ENCODE peak calls at places on chromosomes 2 and 18, in ten cellular contexts. E is A549; V is HEK293T; F is kidney tubule cell; P is HT-29; K is non-pigmented ciliary epithelial cell; Y is NCI-H2081; N is GM19239; B is activated naive CD4-positive, alpha-beta T cell treated with anti-CD3 and anti-CD28 coated beads for 36 hours; C is osteocyte. S is an unnamed sample.
A peak's percentile ranks its signal among the peaks of the same experiment; 100 is the strongest.

GRCh38 chr2:218017211-218018053 is 14.6 kb upstream of the TNS1 start:
- DNase-seq in E (no peak), V (no peak), F (no peak), P (no peak), K (no peak), Y (no peak), N (no peak), B (no peak), C (no peak), S (no peak)

GRCh38 chr2:235570966-235571692 is 77.3 kb downstream of the AGAP1 start:
- DNase-seq in E (no peak), V (no peak), F (peak; percentile 90), P (no peak), K (no peak), Y (no peak), N (peak; percentile 29), B (no peak), C (no peak), S (no peak)

GRCh38 chr2:206260427-206261012 is 13.9 kb upstream of the ZDBF2 start:
- DNase-seq in E (peak; percentile 54), V (peak; percentile 56), F (peak; percentile 11), P (peak; percentile 23), K (no peak), Y (no peak), N (peak; percentile 28), B (no peak), C (no peak), S (peak; percentile 44)

GRCh38 chr2:229661478-229661877 is 52.9 kb downstream of the DNER start:
- DNase-seq in E (no peak), V (no peak), F (no peak), P (no peak), K (no peak), Y (no peak), N (no peak), B (no peak), C (no peak), S (no peak)

GRCh38 chr2:74530239-74531161 is 767 bp downstream of the HTRA2 start:
- DNase-seq in E (no peak), V (peak; percentile 50), F (peak; percentile 40), P (peak; percentile 36), K (no peak), Y (no peak), N (no peak), B (peak; percentile 77), C (no peak), S (peak; percentile 57)

GRCh38 chr18:79544386-79544963 is 135.1 kb upstream of the CTDP1 start:
- DNase-seq in E (no peak), V (no peak), F (no peak), P (no peak), K (no peak), Y (no peak), N (no peak), B (no peak), C (peak; percentile 83), S (no peak)

GRCh38 chr2:217751192-217751591 is 251.6 kb downstream of the TNS1 start:
- DNase-seq in E (no peak), V (no peak), F (no peak), P (no peak), K (no peak), Y (no peak), N (no peak), B (no peak), C (peak; percentile 67), S (no peak)

GRCh38 chr2:23381084-23381483 is 3.9 kb upstream of the KLHL29 start:
- DNase-seq in E (peak; percentile 79), V (no peak), F (peak; percentile 98), P (peak; percentile 82), K (no peak), Y (peak; percentile 78), N (no peak), B (peak; percentile 75), C (no peak), S (no peak)

GRCh38 chr2:61151434-61151833 is 10.6 kb upstream of the C2orf74 start:
- DNase-seq in E (peak; percentile 26), V (no peak), F (peak; percentile 23), P (no peak), K (peak; percentile 17), Y (no peak), N (no peak), B (no peak), C (no peak), S (no peak)

GRCh38 chr2:133574186-133574585 is 5.9 kb upstream of the NCKAP5 start:
- DNase-seq in E (no peak), V (no peak), F (no peak), P (no peak), K (no peak), Y (no peak), N (no peak), B (no peak), C (no peak), S (no peak)

GRCh38 chr2:191857886-191858285 is 11.0 kb upstream of the CAVIN2 start:
- DNase-seq in E (no peak), V (no peak), F (no peak), P (no peak), K (no peak), Y (no peak), N (no peak), B (no peak), C (no peak), S (no peak)

GRCh38 chr2:113973856-113974255 is 84.0 kb downstream of the ACTR3 start:
- DNase-seq in E (no peak), V (no peak), F (no peak), P (no peak), K (no peak), Y (no peak), N (no peak), B (no peak), C (no peak), S (no peak)

GRCh38 chr2:39202639-39203369 is 41.0 kb downstream of the CDKL4 start:
- DNase-seq in E (no peak), V (no peak), F (no peak), P (no peak), K (no peak), Y (no peak), N (no peak), B (no peak), C (no peak), S (peak; percentile 56)

GRCh38 chr2:127763776-127764175 is 47.2 kb downstream of the WDR33 start:
- DNase-seq in E (no peak), V (no peak), F (no peak), P (no peak), K (no peak), Y (no peak), N (no peak), B (no peak), C (no peak), S (no peak)

GRCh38 chr2:106344302-106344701 is 123.9 kb downstream of the RGPD3 start:
- DNase-seq in E (no peak), V (no peak), F (no peak), P (no peak), K (no peak), Y (no peak), N (no peak), B (no peak), C (no peak), S (no peak)

GRCh38 chr2:42974303-42974696 is 181.9 kb upstream of the HAAO start:
- DNase-seq in E (no peak), V (no peak), F (no peak), P (no peak), K (no peak), Y (no peak), N (no peak), B (no peak), C (no peak), S (no peak)

GRCh38 chr2:143607446-143608110 is 478.4 kb downstream of the ARHGAP15 start:
- DNase-seq in E (no peak), V (no peak), F (no peak), P (no peak), K (no peak), Y (no peak), N (no peak), B (no peak), C (no peak), S (peak; percentile 71)

GRCh38 chr2:173657996-173658717 is 303.5 kb downstream of the CDCA7 start:
- DNase-seq in E (peak; percentile 80), V (no peak), F (peak; percentile 90), P (no peak), K (peak; percentile 91), Y (no peak), N (no peak), B (no peak), C (no peak), S (no peak)

GRCh38 chr2:136247204-136247990 is 129.4 kb upstream of the CXCR4 start:
- DNase-seq in E (no peak), V (no peak), F (peak; percentile 27), P (no peak), K (no peak), Y (no peak), N (no peak), B (peak; percentile 54), C (no peak), S (no peak)

GRCh38 chr2:202036601-202037037 is 3.0 kb downstream of the FZD7 start:
- DNase-seq in E (no peak), V (peak; percentile 38), F (no peak), P (no peak), K (no peak), Y (no peak), N (no peak), B (no peak), C (no peak), S (no peak)

GRCh38 chr2:202169826-202170424 is 68.5 kb downstream of the SUMO1 start:
- DNase-seq in E (no peak), V (no peak), F (no peak), P (no peak), K (no peak), Y (no peak), N (no peak), B (no peak), C (no peak), S (no peak)

GRCh38 chr2:239400000-239400831 is 604 bp downstream of the HDAC4 start:
- DNase-seq in E (no peak), V (peak; percentile 11), F (no peak), P (no peak), K (no peak), Y (peak; percentile 13), N (peak; percentile 56), B (peak; percentile 65), C (no peak), S (no peak)

GRCh38 chr2:26203906-26204305 is 31.0 kb downstream of the GAREM2 start:
- DNase-seq in E (no peak), V (no peak), F (no peak), P (no peak), K (no peak), Y (no peak), N (no peak), B (no peak), C (peak; percentile 21), S (no peak)

GRCh38 chr2:226169751-226170581 is 629.7 kb downstream of the IRS1 start:
- DNase-seq in E (no peak), V (no peak), F (no peak), P (no peak), K (no peak), Y (no peak), N (no peak), B (no peak), C (no peak), S (no peak)

GRCh38 chr18:40249390-40250080 is 1705.5 kb upstream of the PIK3C3 start:
- DNase-seq in E (no peak), V (no peak), F (peak; percentile 57), P (no peak), K (no peak), Y (no peak), N (no peak), B (no peak), C (no peak), S (no peak)

GRCh38 chr2:27489118-27489497 is 435 bp downstream of the IFT172 start:
- DNase-seq in E (peak; percentile 46), V (no peak), F (peak; percentile 37), P (no peak), K (no peak), Y (no peak), N (no peak), B (no peak), C (no peak), S (peak; percentile 20)

GRCh38 chr18:48974304-48975220 is 23.8 kb upstream of the SMAD7 start:
- DNase-seq in E (no peak), V (no peak), F (no peak), P (no peak), K (no peak), Y (no peak), N (no peak), B (no peak), C (no peak), S (no peak)

GRCh38 chr2:150020221-150020620 is 432.6 kb upstream of the MMADHC start:
- DNase-seq in E (no peak), V (no peak), F (peak; percentile 68), P (no peak), K (no peak), Y (no peak), N (no peak), B (no peak), C (no peak), S (no peak)

S was measured in GM23338.